ENCODE peak calls at places on chromosomes 3 and 15, in six cellular contexts. P, G, Q, O, F and Z are unnamed samples.

GRCh38 chr3:140276698-140277097 is 341.7 kb downstream of the CLSTN2 start:
- DNase-seq in O (no peak), P (no peak), F (no peak), Q (peak; percentile 60), G (no peak), Z (no peak)

GRCh38 chr15:70189826-70190225 is 92.1 kb upstream of the TLE3 start:
- DNase-seq in G (no peak), F (no peak), O (no peak), P (no peak), Q (no peak), Z (no peak)

GRCh38 chr3:136122006-136122405 is 74.1 kb downstream of the MSL2 start:
- DNase-seq in O (no peak), P (no peak), F (no peak), G (no peak), Q (no peak), Z (no peak)

GRCh38 chr15:56839641-56840040 is 78.8 kb upstream of the TCF12 start:
- DNase-seq in G (no peak), P (no peak), Q (no peak), O (no peak), F (no peak), Z (no peak)

GRCh38 chr3:26347150-26347549 is 275.4 kb upstream of the LRRC3B start:
- DNase-seq in O (no peak), P (peak; percentile 49), F (no peak), Q (no peak), G (no peak), Z (no peak)

GRCh38 chr3:126659915-126660886 is 5.3 kb upstream of the TXNRD3 start:
- DNase-seq in O (no peak), Q (peak; percentile 47), G (no peak), P (no peak), F (no peak), Z (no peak)

GRCh38 chr3:195868336-195868865 is 40.0 kb downstream of the TNK2 start:
- DNase-seq in Q (no peak), G (peak; percentile 69), O (no peak), F (no peak), P (no peak), Z (no peak)

GRCh38 chr15:52462806-52463360 is 65.8 kb downstream of the MYO5A start:
- DNase-seq in G (no peak), O (no peak), F (no peak), P (no peak), Q (no peak), Z (no peak)

GRCh38 chr3:150385296-150386242 is 22.5 kb upstream of the TSC22D2 start:
- DNase-seq in F (no peak), G (no peak), P (no peak), Q (no peak), O (no peak), Z (no peak)

GRCh38 chr15:31472636-31473383 is 146.2 kb downstream of the KLF13 start:
- DNase-seq in O (peak; percentile 73), P (no peak), Q (no peak), G (no peak), F (peak; percentile 22), Z (peak; percentile 48)

GRCh38 chr3:123092243-123092642 is 25.4 kb downstream of the PDIA5 start:
- DNase-seq in P (no peak), F (no peak), Q (no peak), O (no peak), G (no peak), Z (no peak)

GRCh38 chr3:99578339-99578970 is 59.9 kb upstream of the COL8A1 start:
- DNase-seq in F (no peak), P (no peak), O (no peak), Q (no peak), G (no peak), Z (no peak)

GRCh38 chr3:190059242-190059590 is 61.5 kb downstream of the P3H2 start:
- DNase-seq in P (no peak), O (no peak), F (no peak), Q (no peak), G (no peak), Z (no peak)

GRCh38 chr3:119555309-119555735 is 4.1 kb downstream of the CD80 start:
- DNase-seq in G (no peak), P (no peak), F (no peak), O (no peak), Q (no peak), Z (no peak)

GRCh38 chr3:67094769-67095168 is 96.7 kb downstream of the KBTBD8 start:
- DNase-seq in Q (no peak), G (no peak), O (no peak), P (no peak), F (no peak), Z (no peak)

GRCh38 chr3:122786067-122786466 is 7.6 kb downstream of the HSPBAP1 start:
- DNase-seq in F (no peak), Q (no peak), G (no peak), P (no peak), O (no peak), Z (no peak)

GRCh38 chr3:179666436-179667035 is 13.7 kb downstream of the USP13 start:
- DNase-seq in Q (peak; percentile 43), F (peak; percentile 38), G (no peak), P (peak; percentile 87), O (no peak), Z (no peak)

GRCh38 chr15:53910236-53910849 is 67.9 kb upstream of the UNC13C start:
- DNase-seq in O (no peak), Q (no peak), P (no peak), F (no peak), G (no peak), Z (no peak)

GRCh38 chr15:95770191-95770590 is 560.3 kb upstream of the NR2F2 start:
- DNase-seq in P (no peak), G (no peak), F (no peak), Q (no peak), O (no peak), Z (no peak)

GRCh38 chr15:69498282-69498681 is 45.7 kb downstream of the RPLP1 start:
- DNase-seq in Q (no peak), G (no peak), F (no peak), P (no peak), O (no peak), Z (no peak)

GRCh38 chr15:81297580-81298575 is 26.1 kb downstream of the STARD5 start:
- DNase-seq in O (peak; percentile 46), F (no peak), G (no peak), Q (no peak), P (no peak), Z (no peak)

GRCh38 chr3:69011331-69011730 is 2.2 kb downstream of the EOGT start:
- DNase-seq in Q (no peak), P (no peak), F (no peak), G (no peak), O (no peak), Z (no peak)

GRCh38 chr3:69012111-69012835 is 1.2 kb downstream of the EOGT start:
- DNase-seq in P (peak; percentile 74), G (peak; percentile 80), Q (no peak), O (no peak), F (peak; percentile 55), Z (no peak)

GRCh38 chr3:69014022-69014580 is 617 bp upstream of the EOGT start:
- DNase-seq in F (no peak), Q (no peak), G (no peak), O (no peak), P (no peak), Z (no peak)

GRCh38 chr3:69013256-69014021 is at the start of gene EOGT:
- DNase-seq in Q (peak; percentile 83), F (peak; percentile 91), P (peak; percentile 97), G (peak; percentile 95), O (peak; percentile 95), Z (peak; percentile 69)

GRCh38 chr3:69012836-69013255 is 638 bp downstream of the EOGT start:
- DNase-seq in G (peak; percentile 86), O (peak; percentile 70), P (peak; percentile 83), Q (peak; percentile 52), F (peak; percentile 60), Z (no peak)
- H3K4me1 ChIP-seq in G (peaks cover 10% of the 10 kb centered on the region), O (peaks cover 11% of the 10 kb centered on the region), P (peaks cover 31% of the 10 kb centered on the region), Q (peaks cover 23% of the 10 kb centered on the region), F (peaks cover 4% of the 10 kb centered on the region), Z (peaks cover 12% of the 10 kb centered on the region)

DNA sequence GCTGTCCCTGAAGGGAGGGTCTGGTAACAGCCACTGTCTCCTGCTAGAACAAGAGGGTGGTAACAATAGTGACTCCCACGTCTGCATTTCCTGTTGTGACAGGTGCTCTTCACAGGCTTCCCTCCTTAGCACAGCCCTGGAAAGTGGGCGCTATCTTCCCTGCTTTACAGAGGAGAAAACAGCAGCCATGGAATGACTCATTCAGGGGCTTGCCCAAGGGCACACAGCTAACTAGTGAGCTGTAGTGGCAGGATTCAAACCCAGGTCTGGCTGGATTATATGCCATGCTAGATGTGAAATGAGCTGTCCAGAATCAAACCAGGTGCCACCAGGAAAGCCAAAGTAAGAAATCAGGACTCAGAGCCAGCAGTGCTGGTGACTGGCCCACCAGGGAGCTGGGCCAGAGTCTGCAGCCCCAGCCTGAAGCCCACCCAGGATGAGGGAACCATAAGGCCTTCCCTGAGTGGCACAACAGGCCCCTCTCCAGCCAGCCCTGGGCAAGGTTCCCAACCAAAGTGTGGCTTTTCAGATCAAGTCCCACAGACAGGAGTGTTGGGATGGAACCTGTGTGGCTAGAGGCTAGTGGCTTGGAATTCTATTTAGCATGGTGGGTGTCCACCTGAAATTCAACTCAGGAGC is 102.4 kb downstream of the ETFA start:
- DNase-seq in O (no peak), F (no peak), P (no peak), G (no peak), Q (no peak), Z (no peak)
- H3K36me3 ChIP-seq in O (peaks cover 61% of the 10 kb centered on the region), F (no peaks in the 10 kb centered on the region), P (peaks cover 25% of the 10 kb centered on the region), G (peaks cover 15% of the 10 kb centered on the region), Q (no peaks in the 10 kb centered on the region), Z (no peaks in the 10 kb centered on the region)

GRCh38 chr15:44082558-44083151 is 112.4 kb downstream of the FRMD5 start:
- DNase-seq in P (no peak), Q (no peak), O (no peak), F (no peak), G (no peak), Z (no peak)

GRCh38 chr15:44084728-44085127 is 110.3 kb downstream of the FRMD5 start:
- DNase-seq in G (no peak), F (no peak), O (no peak), Q (no peak), P (no peak), Z (no peak)

GRCh38 chr15:44084171-44084570 is 110.9 kb downstream of the FRMD5 start:
- DNase-seq in G (no peak), P (no peak), F (no peak), O (no peak), Q (no peak), Z (no peak)

GRCh38 chr15:44092221-44092620 is 102.8 kb downstream of the FRMD5 start:
- DNase-seq in Q (no peak), F (no peak), P (no peak), O (no peak), G (no peak), Z (no peak)

DNA sequence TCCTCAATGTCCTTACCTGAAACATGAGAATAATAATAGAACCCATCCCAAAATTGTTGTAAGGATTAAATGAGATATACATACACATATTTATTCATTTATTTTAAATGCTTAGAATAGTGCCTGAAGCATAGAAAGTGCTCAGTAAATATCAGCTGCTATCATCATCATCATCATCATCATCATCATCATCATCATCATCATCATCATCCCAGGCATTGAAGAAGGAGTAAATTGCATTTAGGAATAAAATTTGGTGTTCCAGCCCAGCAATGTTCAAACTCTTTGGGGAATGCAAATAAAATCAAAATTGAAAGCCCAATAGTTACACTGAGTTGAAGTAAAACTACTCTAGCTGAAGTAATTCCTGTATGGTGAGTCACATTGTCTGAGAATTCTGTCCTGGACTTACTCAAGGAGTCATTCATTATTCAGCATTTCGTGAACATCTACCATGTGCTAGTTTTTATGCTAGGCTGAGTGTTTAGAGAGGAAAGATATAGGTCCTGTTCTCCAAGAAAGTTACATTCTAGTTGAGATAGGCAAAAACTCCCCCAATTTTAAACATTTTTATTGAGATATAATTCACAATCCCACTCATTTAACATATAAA is 107.4 kb downstream of the FRMD5 start:
- DNase-seq in O (no peak), P (no peak), F (no peak), Q (no peak), G (no peak), Z (no peak)
- H3K27ac ChIP-seq in O (no peak overlapping the region), P (no peak overlapping the region), F (no peak overlapping the region), Q (no peak overlapping the region), G (no peak overlapping the region), Z (no peak overlapping the region)

GRCh38 chr3:197465197-197465995 is 90.4 kb downstream of the BDH1 start:
- DNase-seq in F (no peak), P (peak; percentile 8), G (no peak), Q (peak; percentile 15), O (no peak), Z (no peak)
- H3K4me1 ChIP-seq in F (peaks cover 7% of the 10 kb centered on the region), P (peaks cover 8% of the 10 kb centered on the region), G (peaks cover 7% of the 10 kb centered on the region), Q (peaks cover 40% of the 10 kb centered on the region), O (peaks cover 19% of the 10 kb centered on the region), Z (no peaks in the 10 kb centered on the region)